ENCODE peak calls at places on chromosomes 12 and 14, in nine cellular contexts. Y, H, V, G, S, Q, D, Z and A are unnamed samples.

GRCh38 chr12:91127751-91128150 is 16.5 kb upstream of the LUM start:
- DNase-seq in Y (no peak), H (no peak), V (no peak), G (no peak), S (no peak), Q (no peak), D (no peak), Z (no peak), A (no peak)

GRCh38 chr12:52238206-52238840 is 5.3 kb downstream of the KRT7 start:
- DNase-seq in Y (no peak), H (no peak), V (no peak), G (peak; percentile 55), S (no peak), Q (no peak), D (peak; percentile 35), Z (no peak), A (no peak)

GRCh38 chr14:57390806-57391562 is 598 bp downstream of the NAA30 start:
- DNase-seq in Y (peak; percentile 30), H (peak; percentile 37), V (peak; percentile 25), G (peak; percentile 77), S (peak; percentile 38), Q (peak; percentile 77), D (peak; percentile 67), Z (peak; percentile 65), A (no peak)

GRCh38 chr14:25400607-25401206 is 350.8 kb upstream of the STXBP6 start:
- DNase-seq in Y (peak; percentile 55), H (peak; percentile 57), V (no peak), G (no peak), S (peak; percentile 89), Q (no peak), D (no peak), Z (peak; percentile 67), A (no peak)

GRCh38 chr12:1811281-1811947 is 9.0 kb upstream of the LRTM2 start:
- DNase-seq in Y (no peak), H (no peak), V (no peak), G (no peak), S (no peak), Q (no peak), D (no peak), Z (no peak), A (no peak)

GRCh38 chr12:85996280-85996679 is 122.2 kb downstream of the NTS start:
- DNase-seq in Y (no peak), H (no peak), V (no peak), G (no peak), S (no peak), Q (no peak), D (no peak), Z (no peak), A (no peak)

GRCh38 chr14:100662850-100663527 is 63.7 kb upstream of the DLK1 start:
- DNase-seq in Y (peak; percentile 74), H (peak; percentile 71), V (peak; percentile 59), G (no peak), S (peak; percentile 84), Q (peak; percentile 82), D (peak; percentile 77), Z (peak; percentile 81), A (peak; percentile 72)

GRCh38 chr12:112087851-112088250 is 20.7 kb downstream of the NAA25 start:
- DNase-seq in Y (no peak), H (no peak), V (no peak), G (no peak), S (no peak), Q (no peak), D (no peak), Z (no peak), A (no peak)

GRCh38 chr12:104896146-104896545 is 61.9 kb downstream of the SLC41A2 start:
- DNase-seq in Y (no peak), H (no peak), V (no peak), G (no peak), S (no peak), Q (no peak), D (no peak), Z (no peak), A (no peak)

GRCh38 chr12:48681416-48681737 is 661 bp downstream of the KANSL2 start:
- DNase-seq in Y (no peak), H (no peak), V (no peak), G (no peak), S (no peak), Q (no peak), D (no peak), Z (no peak), A (no peak)

GRCh38 chr14:99229654-99230215 is 42.3 kb downstream of the BCL11B start:
- DNase-seq in Y (no peak), H (no peak), V (no peak), G (peak; percentile 53), S (no peak), Q (no peak), D (no peak), Z (no peak), A (no peak)

GRCh38 chr14:89613260-89614008 is 196.4 kb upstream of the FOXN3 start:
- DNase-seq in Y (no peak), H (no peak), V (no peak), G (no peak), S (no peak), Q (no peak), D (no peak), Z (no peak), A (no peak)

GRCh38 chr14:54566152-54566409 is 847 bp upstream of the SAMD4A start:
- DNase-seq in Y (no peak), H (no peak), V (no peak), G (no peak), S (no peak), Q (no peak), D (no peak), Z (no peak), A (no peak)

GRCh38 chr14:54566410-54567223 is at the start of gene SAMD4A:
- DNase-seq in Y (peak; percentile 74), H (peak; percentile 67), V (peak; percentile 82), G (peak; percentile 91), S (peak; percentile 77), Q (peak; percentile 79), D (peak; percentile 94), Z (peak; percentile 84), A (peak; percentile 67)

GRCh38 chr14:54565236-54566151 is 1.4 kb upstream of the SAMD4A start:
- DNase-seq in Y (peak; percentile 80), H (peak; percentile 94), V (peak; percentile 96), G (peak; percentile 98), S (peak; percentile 93), Q (peak; percentile 95), D (peak; percentile 99), Z (peak; percentile 88), A (peak; percentile 98)

GRCh38 chr14:54564071-54564798 is 2.7 kb upstream of the SAMD4A start:
- DNase-seq in Y (peak; percentile 29), H (no peak), V (no peak), G (no peak), S (no peak), Q (no peak), D (no peak), Z (peak; percentile 32), A (no peak)

GRCh38 chr14:54564799-54565235 is 2.1 kb upstream of the SAMD4A start:
- DNase-seq in Y (no peak), H (no peak), V (no peak), G (no peak), S (peak; percentile 38), Q (no peak), D (peak; percentile 69), Z (peak; percentile 34), A (no peak)
- H3K27me3 ChIP-seq in Y (no peaks in the 10 kb centered on the region), H (no peaks in the 10 kb centered on the region), V (no peaks in the 10 kb centered on the region), G (no peaks in the 10 kb centered on the region), S (no peaks in the 10 kb centered on the region), Q (no peaks in the 10 kb centered on the region), D (no peaks in the 10 kb centered on the region), Z (peaks cover 62% of the 10 kb centered on the region), A (no peaks in the 10 kb centered on the region)

GRCh38 chr12:46460682-46461215 is 88.2 kb upstream of the SLC38A2 start:
- DNase-seq in Y (no peak), H (no peak), V (no peak), G (no peak), S (no peak), Q (no peak), D (no peak), Z (no peak), A (no peak)

GRCh38 chr12:46459881-46460545 is 87.4 kb upstream of the SLC38A2 start:
- DNase-seq in Y (no peak), H (no peak), V (peak; percentile 15), G (no peak), S (no peak), Q (no peak), D (no peak), Z (no peak), A (no peak)

GRCh38 chr12:46462641-46463355 is 90.2 kb upstream of the SLC38A2 start:
- DNase-seq in Y (no peak), H (no peak), V (no peak), G (no peak), S (no peak), Q (no peak), D (no peak), Z (no peak), A (no peak)

GRCh38 chr12:46461907-46462605 is 89.5 kb upstream of the SLC38A2 start:
- DNase-seq in Y (no peak), H (no peak), V (no peak), G (no peak), S (no peak), Q (no peak), D (no peak), Z (no peak), A (no peak)

DNA sequence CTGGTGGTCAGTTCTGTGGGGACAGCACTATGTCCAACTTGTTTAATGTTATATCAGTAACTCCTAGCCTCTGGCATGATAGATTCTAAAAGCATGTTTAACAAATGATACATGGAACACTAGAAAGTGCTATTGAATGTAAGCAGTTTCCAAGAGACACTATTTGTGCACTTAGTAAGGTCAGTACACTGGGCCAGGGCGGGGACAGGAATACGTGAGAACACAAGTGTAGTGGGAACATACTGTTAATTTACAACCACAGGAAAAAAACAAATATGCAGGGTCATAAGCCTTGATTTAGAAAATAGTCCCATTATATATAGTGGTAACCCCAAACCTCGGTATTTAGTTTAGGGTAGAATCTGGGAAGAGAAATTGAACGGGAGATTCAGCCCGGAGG is 88.9 kb upstream of the SLC38A2 start:
- DNase-seq in Y (no peak), H (peak; percentile 61), V (peak; percentile 30), G (no peak), S (peak; percentile 73), Q (no peak), D (no peak), Z (no peak), A (no peak)
- H3K4me1 ChIP-seq in Y (no peaks in the 10 kb centered on the region), H (peaks cover 22% of the 10 kb centered on the region), V (peaks cover 58% of the 10 kb centered on the region), G (peaks cover 56% of the 10 kb centered on the region), S (peaks cover 31% of the 10 kb centered on the region), Q (peaks cover 18% of the 10 kb centered on the region), D (no peaks in the 10 kb centered on the region), Z (no peaks in the 10 kb centered on the region), A (peaks cover 25% of the 10 kb centered on the region)

GRCh38 chr14:90767899-90768298 is 48.3 kb downstream of the TTC7B start:
- DNase-seq in Y (no peak), H (no peak), V (no peak), G (no peak), S (no peak), Q (no peak), D (no peak), Z (no peak), A (no peak)
- H3K27ac ChIP-seq in Y (no peak overlapping the region), H (no peak overlapping the region), V (no peak overlapping the region), G (no peak overlapping the region), S (no peak overlapping the region), Q (no peak overlapping the region), D (no peak overlapping the region), Z (no peak overlapping the region), A (no peak overlapping the region)

DNA sequence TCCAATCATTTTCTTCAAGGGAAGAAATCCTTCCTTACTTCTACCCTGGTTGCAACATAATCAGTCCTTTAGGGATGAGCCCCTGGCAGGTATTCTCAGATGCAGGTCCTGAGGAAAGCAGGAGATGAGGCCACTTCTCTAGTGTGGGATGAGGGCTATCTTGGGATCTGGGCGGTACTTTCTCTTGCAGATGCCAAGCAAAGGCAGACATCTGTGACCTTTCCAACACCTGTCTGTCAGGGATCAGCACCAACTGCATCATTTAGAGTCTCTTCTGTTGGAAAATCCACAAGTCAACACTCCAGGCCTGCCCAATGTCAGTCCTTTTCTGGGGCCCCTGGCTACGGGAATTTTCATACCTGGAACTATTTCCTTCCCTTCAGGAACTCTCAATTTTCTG is 129.2 kb downstream of the SLC8A3 start:
- DNase-seq in Y (no peak), H (no peak), V (no peak), G (no peak), S (no peak), Q (no peak), D (no peak), Z (no peak), A (no peak)
- H3K27me3 ChIP-seq in Y (peaks cover 21% of the 10 kb centered on the region), H (no peaks in the 10 kb centered on the region), V (peaks cover 92% of the 10 kb centered on the region), G (no peaks in the 10 kb centered on the region), S (no peaks in the 10 kb centered on the region), Q (no peaks in the 10 kb centered on the region), D (no peaks in the 10 kb centered on the region), Z (no peaks in the 10 kb centered on the region), A (no peaks in the 10 kb centered on the region)